ENCODE peak calls at places on chromosomes 13 and 19, in four cellular contexts. One of them, this sample, is unnamed.

GRCh38 chr19:48578891-48579290 is 26.9 kb downstream of the SULT2B1 start:
- DNase-seq in heart right ventricle: no peak
- DNase-seq in ascending aorta: no peak
- DNase-seq in neural progenitor cell: no peak
- DNase-seq in this sample: no peak

GRCh38 chr13:82323101-82323500 is 1559.2 kb downstream of the SLITRK1 start:
- DNase-seq in heart right ventricle: no peak
- DNase-seq in ascending aorta: no peak
- DNase-seq in neural progenitor cell: no peak
- DNase-seq in this sample: no peak

GRCh38 chr13:42279986-42280385 is 8.0 kb downstream of the AKAP11 start:
- DNase-seq in heart right ventricle: no peak
- DNase-seq in ascending aorta: no peak
- DNase-seq in neural progenitor cell: no peak
- DNase-seq in this sample: no peak

GRCh38 chr19:49746206-49746958 is 16.7 kb downstream of the TSKS start:
- DNase-seq in heart right ventricle: peak
- DNase-seq in ascending aorta: no peak
- DNase-seq in neural progenitor cell: peak
- DNase-seq in this sample: no peak

GRCh38 chr19:42396248-42396541 is 6.1 kb upstream of the CNFN start:
- DNase-seq in heart right ventricle: no peak
- DNase-seq in ascending aorta: no peak
- DNase-seq in neural progenitor cell: no peak
- DNase-seq in this sample: no peak

GRCh38 chr19:40147693-40148347 is 43.4 kb upstream of the MAP3K10 start:
- DNase-seq in heart right ventricle: no peak
- DNase-seq in ascending aorta: no peak
- DNase-seq in neural progenitor cell: no peak
- DNase-seq in this sample: no peak

GRCh38 chr19:51607077-51607476 is 23.1 kb downstream of the SIGLEC5 start:
- DNase-seq in heart right ventricle: no peak
- DNase-seq in ascending aorta: no peak
- DNase-seq in neural progenitor cell: no peak
- DNase-seq in this sample: peak

GRCh38 chr19:41409288-41409687 is 11.7 kb downstream of the BCKDHA start:
- DNase-seq in heart right ventricle: no peak
- DNase-seq in ascending aorta: no peak
- DNase-seq in neural progenitor cell: no peak
- DNase-seq in this sample: no peak

GRCh38 chr13:20392530-20392929 is 133.1 kb downstream of the CRYL1 start:
- DNase-seq in heart right ventricle: no peak
- DNase-seq in ascending aorta: no peak
- DNase-seq in neural progenitor cell: no peak
- DNase-seq in this sample: no peak

GRCh38 chr19:14006766-14007562 is 844 bp upstream of the RFX1 start:
- DNase-seq in heart right ventricle: peak
- DNase-seq in ascending aorta: no peak
- DNase-seq in neural progenitor cell: no peak
- DNase-seq in this sample: no peak

GRCh38 chr19:40549007-40549708 is 27.5 kb upstream of the SHKBP1 start:
- DNase-seq in heart right ventricle: peak
- DNase-seq in ascending aorta: no peak
- DNase-seq in neural progenitor cell: peak
- DNase-seq in this sample: no peak

GRCh38 chr13:48938308-48938943 is 37.3 kb upstream of the FNDC3A start:
- DNase-seq in heart right ventricle: no peak
- DNase-seq in ascending aorta: no peak
- DNase-seq in neural progenitor cell: no peak
- DNase-seq in this sample: no peak

GRCh38 chr13:64052526-64052925 is 2636.9 kb upstream of the PCDH20 start:
- DNase-seq in heart right ventricle: no peak
- DNase-seq in ascending aorta: no peak
- DNase-seq in neural progenitor cell: no peak
- DNase-seq in this sample: no peak

GRCh38 chr19:8897106-8897505 is 64.9 kb downstream of the MBD3L1 start:
- DNase-seq in heart right ventricle: no peak
- DNase-seq in ascending aorta: no peak
- DNase-seq in neural progenitor cell: no peak
- DNase-seq in this sample: no peak
- H3K4me3 ChIP-seq in heart right ventricle: no peak
- H3K4me3 ChIP-seq in ascending aorta: no peak
- H3K4me3 ChIP-seq in neural progenitor cell: no peak
- H3K4me3 ChIP-seq in this sample: no peak

GRCh38 chr13:90205911-90206310 is 1141.6 kb upstream of the MIR17HG start:
- DNase-seq in heart right ventricle: no peak
- DNase-seq in ascending aorta: no peak
- DNase-seq in neural progenitor cell: no peak
- DNase-seq in this sample: no peak

GRCh38 chr13:90201676-90202425 is 1145.6 kb upstream of the MIR17HG start:
- DNase-seq in heart right ventricle: no peak
- DNase-seq in ascending aorta: no peak
- DNase-seq in neural progenitor cell: no peak
- DNase-seq in this sample: no peak

GRCh38 chr13:90201198-90201597 is 1146.3 kb upstream of the MIR17HG start:
- DNase-seq in heart right ventricle: no peak
- DNase-seq in ascending aorta: no peak
- DNase-seq in neural progenitor cell: no peak
- DNase-seq in this sample: no peak

DNA sequence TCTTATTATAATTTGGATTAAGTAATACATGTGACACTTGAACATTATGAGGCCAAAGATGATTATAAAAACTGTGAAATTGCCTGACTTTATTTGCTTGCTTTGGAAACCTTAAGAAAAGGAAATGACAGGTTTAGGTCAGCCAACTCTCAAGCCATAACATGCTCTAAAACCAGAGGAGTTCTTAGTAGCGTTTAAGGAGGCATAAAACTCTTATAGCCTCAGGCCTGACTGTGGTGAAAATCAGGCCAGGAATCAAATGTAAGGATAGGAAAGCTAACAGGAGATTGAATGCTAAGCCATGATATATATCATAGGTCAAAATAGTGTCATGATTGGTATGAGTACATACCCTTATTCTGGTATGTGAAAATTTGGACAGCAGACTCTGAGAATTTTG is 1142.4 kb upstream of the MIR17HG start:
- DNase-seq in heart right ventricle: no peak
- DNase-seq in ascending aorta: no peak
- DNase-seq in neural progenitor cell: no peak
- DNase-seq in this sample: no peak
- TF ChIP-seq CTCF in heart right ventricle: no peak
- TF ChIP-seq CTCF in ascending aorta: no peak
- TF ChIP-seq CTCF in neural progenitor cell: no peak
- TF ChIP-seq CTCF in this sample: no peak

GRCh38 chr19:46954502-46955004 is 65.1 kb upstream of the NPAS1 start:
- DNase-seq in heart right ventricle: no peak
- DNase-seq in ascending aorta: no peak
- DNase-seq in neural progenitor cell: no peak
- DNase-seq in this sample: no peak

GRCh38 chr19:46952874-46953273 is 66.8 kb upstream of the NPAS1 start:
- DNase-seq in heart right ventricle: no peak
- DNase-seq in ascending aorta: no peak
- DNase-seq in neural progenitor cell: no peak
- DNase-seq in this sample: no peak

GRCh38 chr19:46955114-46955812 is 64.4 kb upstream of the NPAS1 start:
- DNase-seq in heart right ventricle: no peak
- DNase-seq in ascending aorta: no peak
- DNase-seq in neural progenitor cell: no peak
- DNase-seq in this sample: no peak

GRCh38 chr19:46955813-46956371 is 63.7 kb upstream of the NPAS1 start:
- DNase-seq in heart right ventricle: no peak
- DNase-seq in ascending aorta: no peak
- DNase-seq in neural progenitor cell: no peak
- DNase-seq in this sample: no peak

DNA sequence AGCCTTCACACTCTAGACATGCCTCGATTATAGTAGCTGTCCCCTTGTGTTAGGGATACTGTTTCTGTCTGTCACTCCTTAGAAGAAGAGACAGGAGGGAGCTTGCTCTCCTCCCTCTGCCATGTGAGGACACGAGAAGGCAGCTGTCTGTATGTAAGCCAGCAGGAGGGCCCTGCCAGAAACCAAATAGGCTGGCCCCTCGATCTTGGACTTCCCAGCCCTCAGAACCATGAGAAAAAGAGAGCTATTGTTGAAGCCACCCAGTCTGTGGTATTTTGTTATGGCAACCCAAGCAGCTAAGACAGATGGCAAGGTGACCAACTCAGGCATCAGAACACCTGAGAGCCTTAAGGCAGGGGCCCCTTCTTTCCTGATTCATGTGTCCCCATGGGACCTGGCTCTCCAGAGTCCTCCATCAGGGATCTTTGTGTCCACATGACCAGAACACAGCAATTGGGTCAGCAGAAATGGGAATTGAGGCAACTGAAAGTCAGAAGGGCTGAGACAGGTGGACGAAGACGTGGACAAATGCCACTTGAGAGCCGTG is 65.6 kb upstream of the NPAS1 start:
- DNase-seq in heart right ventricle: no peak
- DNase-seq in ascending aorta: no peak
- DNase-seq in neural progenitor cell: no peak
- DNase-seq in this sample: no peak
- H3K4me3 ChIP-seq in heart right ventricle: no peak
- H3K4me3 ChIP-seq in ascending aorta: no peak
- H3K4me3 ChIP-seq in neural progenitor cell: no peak
- H3K4me3 ChIP-seq in this sample: no peak

DNA sequence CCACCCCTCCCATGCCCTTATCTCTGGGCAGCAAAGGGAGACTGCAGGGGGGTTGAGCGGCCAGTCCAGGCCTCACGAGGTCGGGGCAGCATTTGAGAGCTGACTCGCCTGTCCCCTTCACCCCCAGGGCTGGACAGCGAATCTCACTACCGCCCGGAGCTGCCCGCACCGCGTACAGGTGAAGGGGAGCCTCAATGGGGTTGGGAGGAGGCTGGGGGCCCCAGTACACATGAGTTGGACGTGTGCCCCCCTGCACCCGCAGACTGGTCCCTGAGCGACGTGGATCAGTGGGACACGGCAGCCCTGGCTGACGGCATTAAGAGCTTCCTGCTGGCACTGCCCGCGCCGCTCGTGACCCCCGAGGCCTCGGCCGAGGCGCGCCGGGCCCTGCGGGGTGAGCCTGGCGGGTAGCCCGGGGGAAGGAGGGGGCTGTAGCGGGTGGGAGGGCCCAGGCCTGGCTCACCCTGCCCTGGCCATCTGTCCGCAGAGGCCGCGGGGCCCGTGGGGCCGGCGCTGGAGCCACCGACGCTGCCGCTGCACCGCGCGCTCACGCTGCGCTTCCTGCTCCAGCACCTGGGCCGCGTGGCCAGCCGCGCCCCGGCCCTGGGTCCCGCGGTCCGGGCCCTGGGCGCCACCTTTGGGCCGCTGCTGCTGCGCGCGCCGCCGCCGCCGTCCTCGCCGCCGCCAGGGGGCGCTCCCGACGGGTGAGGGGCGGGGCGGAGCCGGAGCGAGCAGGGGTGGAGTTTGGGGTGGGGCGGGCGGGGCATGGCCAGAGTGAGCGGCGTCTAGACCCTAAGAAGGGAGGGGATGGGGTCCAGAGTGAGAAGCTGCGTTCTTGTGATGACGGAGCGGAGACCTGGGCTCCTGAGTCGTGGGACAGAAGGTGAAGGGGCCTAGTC is 8.1 kb downstream of the PIK3R2 start:
- DNase-seq in heart right ventricle: peak
- DNase-seq in ascending aorta: no peak
- DNase-seq in neural progenitor cell: peak
- DNase-seq in this sample: no peak
- TF ChIP-seq CTCF in heart right ventricle: peak
- TF ChIP-seq CTCF in ascending aorta: peak
- TF ChIP-seq CTCF in neural progenitor cell: peak
- TF ChIP-seq CTCF in this sample: peak

GRCh38 chr13:29924482-29924884 is 74.1 kb upstream of the UBL3 start:
- DNase-seq in heart right ventricle: no peak
- DNase-seq in ascending aorta: no peak
- DNase-seq in neural progenitor cell: no peak
- DNase-seq in this sample: no peak
- H3K4me3 ChIP-seq in heart right ventricle: no peak
- H3K4me3 ChIP-seq in ascending aorta: no peak
- H3K4me3 ChIP-seq in neural progenitor cell: no peak
- H3K4me3 ChIP-seq in this sample: no peak

GRCh38 chr19:6271721-6272410 is 7.9 kb downstream of the MLLT1 start:
- DNase-seq in heart right ventricle: peak
- DNase-seq in ascending aorta: no peak
- DNase-seq in neural progenitor cell: peak
- DNase-seq in this sample: no peak
- TF ChIP-seq CTCF in heart right ventricle: peak
- TF ChIP-seq CTCF in ascending aorta: no peak
- TF ChIP-seq CTCF in neural progenitor cell: no peak
- TF ChIP-seq CTCF in this sample: no peak

DNA sequence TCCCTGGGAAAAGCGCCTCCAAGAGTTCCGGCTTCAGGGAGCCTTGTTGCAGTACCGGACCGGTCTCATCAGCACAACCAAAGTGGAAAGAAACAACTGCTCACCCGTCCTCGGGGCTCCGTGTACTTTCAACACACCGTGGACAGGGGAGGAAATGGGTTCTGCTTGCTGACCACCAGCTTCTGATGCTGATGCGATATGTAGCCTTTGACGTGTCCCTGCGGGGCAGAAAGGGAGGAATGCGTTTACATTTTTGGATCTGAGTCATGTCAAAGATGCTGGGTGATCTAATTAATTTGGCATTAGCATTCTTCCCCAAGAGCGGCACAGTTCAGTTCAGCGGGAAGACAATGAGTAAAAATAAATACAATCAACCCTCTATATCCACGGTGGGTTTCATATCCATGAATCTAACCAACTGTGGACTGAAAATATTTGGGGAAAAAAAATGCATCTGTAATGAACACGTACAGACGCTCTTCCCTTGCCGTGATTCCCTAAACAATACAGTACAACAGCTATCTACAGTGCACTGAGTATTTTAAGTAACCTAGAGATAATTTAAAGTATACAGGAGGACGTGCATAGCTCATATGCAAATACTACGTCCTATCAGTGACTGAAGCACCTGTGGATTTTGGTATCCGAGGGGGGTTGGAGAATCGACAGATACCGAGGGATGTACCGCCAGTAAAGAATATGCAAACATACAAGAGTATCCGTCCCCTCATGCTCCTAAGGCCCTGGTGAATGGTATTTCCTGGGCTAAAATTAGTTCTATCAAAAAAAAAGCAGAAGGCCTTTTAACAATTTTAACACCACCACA is 19.8 kb downstream of the PROZ start:
- DNase-seq in heart right ventricle: no peak
- DNase-seq in ascending aorta: no peak
- DNase-seq in neural progenitor cell: no peak
- DNase-seq in this sample: no peak
- H3K4me3 ChIP-seq in heart right ventricle: no peak
- H3K4me3 ChIP-seq in ascending aorta: no peak
- H3K4me3 ChIP-seq in neural progenitor cell: no peak
- H3K4me3 ChIP-seq in this sample: no peak

GRCh38 chr19:43624933-43625332 is 5.5 kb upstream of the ZNF428 start:
- DNase-seq in heart right ventricle: peak
- DNase-seq in ascending aorta: peak
- DNase-seq in neural progenitor cell: peak
- DNase-seq in this sample: peak
- TF ChIP-seq CTCF in heart right ventricle: no peak
- TF ChIP-seq CTCF in ascending aorta: no peak
- TF ChIP-seq CTCF in neural progenitor cell: peak
- TF ChIP-seq CTCF in this sample: peak

This sample was measured in GM12864.